ENCODE peak calls at places on chromosomes 6 and 20, in six cellular contexts. V is RPMI8226, P is epithelial cell of prostate, I is cardiac muscle cell, B is amniotic stem cell, N is DND-41. T is an unnamed sample.

GRCh38 chr6:41039060-41039998 is at the start of gene UNC5CL:
- DNase-seq in V (peak; percentile 67), N (peak; percentile 72), B (no peak), I (peak; percentile 64), P (no peak), T (no peak)

GRCh38 chr6:17482711-17483110 is 89.3 kb downstream of the CAP2 start:
- DNase-seq in B (no peak), V (no peak), I (no peak), P (no peak), N (no peak), T (no peak)

GRCh38 chr6:169099411-169100202 is 154.0 kb downstream of the THBS2 start:
- DNase-seq in I (no peak), P (no peak), B (no peak), V (no peak), N (no peak), T (no peak)

GRCh38 chr20:46872315-46873211 is 22.1 kb upstream of the EYA2 start:
- DNase-seq in P (no peak), B (no peak), V (peak; percentile 12), I (no peak), N (peak; percentile 10), T (no peak)

GRCh38 chr20:3889489-3890409 is 562 bp downstream of the PANK2 start:
- DNase-seq in V (peak; percentile 52), N (peak; percentile 58), I (peak; percentile 13), B (no peak), P (no peak), T (no peak)

GRCh38 chr6:125198285-125199009 is 44.9 kb downstream of the TPD52L1 start:
- DNase-seq in I (no peak), N (no peak), V (peak; percentile 11), P (no peak), B (no peak), T (no peak)

GRCh38 chr6:150647051-150647450 is 47.4 kb downstream of the PLEKHG1 start:
- DNase-seq in B (no peak), N (no peak), I (no peak), P (no peak), V (no peak), T (no peak)

GRCh38 chr6:131061771-131062160 is 1.3 kb downstream of the EPB41L2 start:
- DNase-seq in V (no peak), I (no peak), B (no peak), N (no peak), P (no peak), T (no peak)

GRCh38 chr6:34247481-34248197 is 1.2 kb downstream of the SMIM29 start:
- DNase-seq in B (no peak), I (no peak), V (no peak), P (no peak), N (no peak), T (no peak)

GRCh38 chr6:21587925-21588811 is 5.4 kb upstream of the SOX4 start:
- DNase-seq in B (peak; percentile 33), V (peak; percentile 39), I (peak; percentile 68), N (peak; percentile 83), P (no peak), T (no peak)

GRCh38 chr20:47317127-47317895 is 39.2 kb downstream of the ZMYND8 start:
- DNase-seq in P (peak; percentile 96), V (no peak), I (no peak), N (peak; percentile 9), B (peak; percentile 83), T (peak; percentile 79)

GRCh38 chr6:6713660-6714446 is 125.3 kb downstream of the LY86 start:
- DNase-seq in B (no peak), P (no peak), V (no peak), N (peak; percentile 45), I (no peak), T (no peak)

GRCh38 chr6:3610206-3610605 is 141.3 kb downstream of the PXDC1 start:
- DNase-seq in P (peak; percentile 85), V (no peak), I (no peak), B (no peak), N (no peak), T (peak; percentile 56)

GRCh38 chr20:59783020-59784010 is 150.1 kb downstream of the SYCP2 start:
- DNase-seq in P (no peak), V (peak; percentile 57), N (peak; percentile 69), I (peak; percentile 44), B (no peak), T (peak; percentile 3)

GRCh38 chr6:28648035-28648877 is 122.6 kb downstream of the GPX5 start:
- DNase-seq in P (no peak), V (peak; percentile 90), I (peak; percentile 80), B (no peak), N (peak; percentile 28), T (peak; percentile 34)

GRCh38 chr20:17928633-17929311 is 39.8 kb downstream of the SNX5 start:
- DNase-seq in B (no peak), V (no peak), I (no peak), P (no peak), N (no peak), T (no peak)

GRCh38 chr20:23078994-23079364 is 7.1 kb downstream of the CD93 start:
- DNase-seq in P (no peak), I (peak; percentile 32), N (no peak), B (no peak), V (peak; percentile 33), T (no peak)

GRCh38 chr6:34696189-34696738 is 303 bp downstream of the ILRUN start:
- DNase-seq in N (no peak), I (peak; percentile 70), P (no peak), V (peak; percentile 55), B (no peak), T (no peak)

GRCh38 chr6:163814494-163815364 is 400.2 kb downstream of the QKI start:
- DNase-seq in B (peak; percentile 67), I (no peak), V (no peak), P (no peak), N (no peak), T (no peak)

GRCh38 chr6:5302995-5303622 is 41.8 kb downstream of the FARS2 start:
- DNase-seq in B (no peak), N (no peak), P (peak; percentile 20), I (peak; percentile 65), V (peak; percentile 81), T (no peak)

GRCh38 chr6:42374027-42374669 is 77.6 kb downstream of the TRERF1 start:
- DNase-seq in N (no peak), V (no peak), B (no peak), P (no peak), I (no peak), T (no peak)

GRCh38 chr6:6256881-6257280 is 63.6 kb downstream of the F13A1 start:
- DNase-seq in B (no peak), P (no peak), N (no peak), I (no peak), V (no peak), T (peak; percentile 24)

GRCh38 chr6:45036101-45036500 is 292.0 kb upstream of the RUNX2 start:
- DNase-seq in N (no peak), V (no peak), B (no peak), I (no peak), P (no peak), T (no peak)

GRCh38 chr6:137589067-137589848 is 95.1 kb upstream of the OLIG3 start:
- DNase-seq in B (no peak), N (peak; percentile 52), P (peak; percentile 43), I (peak; percentile 7), V (peak; percentile 41), T (no peak)

GRCh38 chr6:72250664-72251063 is 364.3 kb downstream of the RIMS1 start:
- DNase-seq in I (no peak), B (no peak), P (no peak), V (no peak), N (no peak), T (no peak)

GRCh38 chr20:63473555-63474449 is 1.3 kb upstream of the KCNQ2 start:
- DNase-seq in N (no peak), V (no peak), P (no peak), B (no peak), I (no peak), T (no peak)

GRCh38 chr20:12252793-12253192 is 335.1 kb downstream of the BTBD3 start:
- DNase-seq in P (no peak), V (no peak), I (no peak), N (no peak), B (no peak), T (no peak)

GRCh38 chr20:43949741-43950618 is 35.3 kb downstream of the TOX2 start:
- DNase-seq in I (no peak), B (no peak), N (peak; percentile 97), P (no peak), V (peak; percentile 96), T (no peak)

GRCh38 chr6:111668410-111668809 is 62.7 kb upstream of the TRAF3IP2 start:
- DNase-seq in P (no peak), B (no peak), N (no peak), I (no peak), V (no peak), T (no peak)

GRCh38 chr6:91198588-91199255 is 611.9 kb upstream of the MAP3K7 start:
- DNase-seq in P (no peak), N (no peak), B (no peak), V (no peak), I (no peak), T (no peak)

GRCh38 chr6:16742116-16742515 is 19.1 kb downstream of the ATXN1 start:
- DNase-seq in V (no peak), N (no peak), P (no peak), I (no peak), B (no peak), T (no peak)

GRCh38 chr6:159893064-159893463 is 2.3 kb downstream of the MAS1 start:
- DNase-seq in P (no peak), V (no peak), N (no peak), I (no peak), B (no peak), T (no peak)

T was measured in retinal pigment epithelial cell.